ENCODE peak calls at places on chromosomes 5 and 9, in five cellular contexts. A is CD8-positive, alpha-beta T cell; G is H1; O is right lobe of liver; I is CD8-positive, alpha-beta memory T cell. U is an unnamed sample. For H3K9me3, the result is how much of the 10 kb centered on the place peaks cover.

GRCh38 chr5:172775326-172776234 is 4.6 kb upstream of the DUSP1 start:
- DNase-seq in O (peak), I (no peak), A (no peak), G (no peak), U (no peak)

GRCh38 chr9:37591775-37592107 is 656 bp downstream of the TOMM5 start:
- DNase-seq in I (no peak), O (no peak), A (no peak), G (no peak), U (no peak)

GRCh38 chr5:177431317-177432142 is 5.1 kb downstream of the GRK6 start:
- DNase-seq in O (peak), I (peak), G (no peak), A (peak), U (peak)

GRCh38 chr9:91896513-91897121 is 53.4 kb downstream of the ROR2 start:
- DNase-seq in O (no peak), A (no peak), I (no peak), G (no peak), U (no peak)

GRCh38 chr9:72262063-72262462 is 102.9 kb downstream of the ZFAND5 start:
- DNase-seq in G (no peak), A (no peak), I (no peak), O (no peak), U (no peak)

GRCh38 chr5:119031905-119032304 is 39.0 kb upstream of the DMXL1 start:
- DNase-seq in O (no peak), G (no peak), A (no peak), I (no peak), U (no peak)

GRCh38 chr5:76787237-76787636 is 31.6 kb upstream of the F2RL1 start:
- DNase-seq in O (peak), A (no peak), I (no peak), G (no peak), U (no peak)

GRCh38 chr5:156481741-156482140 is 154.8 kb downstream of the SGCD start:
- DNase-seq in A (no peak), G (no peak), O (no peak), I (no peak), U (no peak)

GRCh38 chr5:107576155-107576554 is 94.6 kb downstream of the EFNA5 start:
- DNase-seq in I (no peak), A (no peak), O (no peak), G (no peak), U (no peak)

GRCh38 chr9:37037744-37038640 is 3.9 kb upstream of the PAX5 start:
- DNase-seq in I (no peak), G (peak), A (no peak), O (no peak), U (no peak)

DNA sequence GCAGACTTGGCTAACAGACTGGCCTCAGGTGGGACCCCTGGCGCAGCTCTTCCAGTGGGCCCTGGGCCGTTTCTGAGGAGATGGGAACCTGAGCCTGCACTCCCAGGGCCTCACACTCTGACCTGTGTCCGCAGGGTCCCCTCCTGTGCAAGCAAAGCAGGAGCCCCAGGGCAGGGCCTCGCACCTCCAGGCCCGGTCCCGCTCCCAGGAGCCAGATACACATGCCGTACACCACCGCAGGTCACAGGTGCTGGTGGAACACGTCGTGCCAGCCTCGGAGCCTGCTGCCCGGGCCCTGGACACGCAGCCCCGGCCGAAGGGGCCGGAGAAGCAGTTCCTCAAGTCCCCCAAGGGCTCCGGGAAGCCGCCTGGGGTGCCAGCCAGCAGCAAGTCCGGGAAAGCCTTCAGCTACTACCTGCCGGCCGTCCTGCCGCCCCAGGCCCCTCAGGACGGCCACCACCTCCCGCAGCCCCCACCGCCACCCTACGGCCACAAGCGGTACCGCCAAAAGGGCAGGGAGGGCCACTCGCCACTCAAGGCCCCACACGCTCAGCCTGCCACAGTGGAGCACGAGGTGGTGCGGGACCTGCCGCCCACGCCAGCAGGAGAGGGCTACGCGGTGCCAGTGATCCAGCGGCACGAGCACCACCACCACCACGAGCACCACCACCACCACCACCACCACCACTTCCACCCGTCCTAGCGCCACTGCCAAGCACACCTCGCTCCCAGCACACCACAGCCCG is 29.2 kb downstream of the NKD2 start:
- DNase-seq in G (no peak), A (no peak), O (peak), I (no peak), U (no peak)
- H3K9me3 ChIP-seq in G (under half), A (under half), O (under half), I (under half), U (under half)

GRCh38 chr5:140753561-140753960 is 32.4 kb upstream of the PCDHA1 start:
- DNase-seq in I (no peak), G (no peak), O (no peak), A (no peak), U (no peak)
- H3K9me3 ChIP-seq in I (under half), G (under half), O (under half), A (under half), U (under half)

GRCh38 chr9:138049085-138049778 is 171.7 kb downstream of the CACNA1B start:
- DNase-seq in I (no peak), O (no peak), G (no peak), A (no peak), U (no peak)
- H3K9me3 ChIP-seq in I (under half), O (under half), G (under half), A (under half), U (under half)

DNA sequence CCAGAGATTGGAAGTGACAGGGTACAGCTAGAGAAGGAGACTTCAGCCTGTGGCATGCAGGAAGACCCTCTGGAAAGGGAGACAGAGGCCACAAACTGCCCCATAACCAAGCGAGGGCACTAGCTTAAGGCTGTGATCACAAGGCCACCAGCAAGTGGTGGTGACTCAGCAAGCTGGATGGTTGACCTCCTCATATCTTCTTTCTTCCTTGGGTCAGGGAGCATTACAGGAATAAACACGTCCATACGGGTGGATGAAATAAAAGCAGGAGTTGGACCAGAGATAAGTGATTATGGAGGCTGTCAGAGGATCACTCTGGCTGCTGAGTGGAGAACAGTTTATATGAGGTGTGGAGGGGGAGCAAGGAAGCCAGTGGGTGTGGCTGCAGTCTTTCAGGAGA is 234.6 kb upstream of the TAS2R1 start:
- DNase-seq in G (no peak), A (no peak), I (no peak), O (no peak), U (no peak)
- H3K9me3 ChIP-seq in G (under half), A (under half), I (under half), O (under half), U (under half)

GRCh38 chr5:166713281-166713680 is 1578.2 kb upstream of the WWC1 start:
- DNase-seq in G (no peak), O (no peak), A (no peak), I (no peak), U (no peak)

GRCh38 chr5:166722939-166723338 is 1568.5 kb upstream of the WWC1 start:
- DNase-seq in G (no peak), I (no peak), A (no peak), O (no peak), U (no peak)

GRCh38 chr5:166720026-166720425 is 1571.4 kb upstream of the WWC1 start:
- DNase-seq in A (no peak), I (no peak), O (no peak), G (no peak), U (no peak)

GRCh38 chr5:166712447-166712846 is 1579.0 kb upstream of the WWC1 start:
- DNase-seq in G (no peak), O (no peak), I (no peak), A (no peak), U (no peak)

DNA sequence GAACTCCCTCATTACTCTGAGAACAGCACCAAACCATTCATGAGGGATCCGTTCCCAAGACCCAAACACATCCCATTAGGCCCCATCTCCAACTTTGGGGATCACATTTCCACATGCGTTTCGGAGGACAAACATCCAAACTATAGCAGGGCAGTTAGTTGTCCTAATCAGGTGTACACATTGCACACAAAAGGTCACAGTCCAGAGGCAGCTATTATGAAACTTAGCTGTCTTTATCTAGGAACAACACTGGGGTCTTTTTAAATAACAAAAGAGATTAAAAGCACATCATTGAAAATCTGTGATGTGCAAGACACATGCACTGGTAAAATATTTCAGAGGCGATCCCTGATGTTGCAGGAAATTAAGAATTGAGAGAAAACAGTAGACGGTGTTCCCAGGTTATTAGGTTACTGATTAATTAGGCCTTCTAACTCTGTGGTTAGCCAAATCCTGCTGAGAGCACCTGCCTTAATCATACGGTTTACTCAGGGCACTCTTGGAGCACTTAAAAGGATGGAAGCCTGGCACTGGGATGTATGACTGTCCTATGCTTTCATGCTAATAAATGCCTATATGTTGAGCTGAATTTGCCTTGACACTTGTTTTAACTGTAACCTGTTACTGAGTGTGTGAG is 1574.5 kb upstream of the WWC1 start:
- DNase-seq in O (no peak), I (no peak), G (no peak), A (no peak), U (no peak)
- H3K9me3 ChIP-seq in O (under half), I (under half), G (under half), A (under half), U (under half)

U was measured in T-helper 17 cell.